ENCODE peak calls at places on chromosome 21, in eight cellular contexts. Z is ascending aorta; O is transverse colon; P is OCI-LY7; I is tibial nerve; S is heart left ventricle; B is lower leg skin; U is CD4-positive, alpha-beta memory T cell. H is an unnamed sample.

GRCh38 chr21:33514234-33514633 is 22.7 kb upstream of the DNAJC28 start:
- DNase-seq in Z (no peak), O (no peak), P (no peak), I (no peak), S (no peak), B (no peak), U (no peak), H (no peak)

GRCh38 chr21:45260191-45260795 is 27.4 kb downstream of the POFUT2 start:
- DNase-seq in Z (no peak), O (no peak), P (no peak), I (no peak), S (no peak), B (no peak), U (no peak), H (no peak)

GRCh38 chr21:28436286-28436932 is 556.3 kb downstream of the LTN1 start:
- DNase-seq in Z (no peak), O (no peak), P (no peak), I (no peak), S (no peak), B (no peak), U (no peak), H (no peak)

GRCh38 chr21:30257773-30258172 is 25.0 kb downstream of the KRTAP24-1 start:
- DNase-seq in Z (no peak), O (no peak), P (peak; percentile 13), I (peak; percentile 21), S (no peak), B (no peak), U (no peak), H (no peak)

GRCh38 chr21:39633770-39634181 is 21.0 kb downstream of the B3GALT5 start:
- DNase-seq in Z (no peak), O (no peak), P (no peak), I (no peak), S (no peak), B (no peak), U (no peak), H (no peak)

GRCh38 chr21:28099296-28099695 is 893.4 kb downstream of the LTN1 start:
- DNase-seq in Z (no peak), O (no peak), P (no peak), I (no peak), S (peak; percentile 47), B (no peak), U (no peak), H (no peak)

GRCh38 chr21:33388188-33388587 is 15.0 kb upstream of the IFNGR2 start:
- DNase-seq in Z (no peak), O (no peak), P (no peak), I (no peak), S (no peak), B (no peak), U (no peak), H (no peak)

GRCh38 chr21:38077504-38077903 is 161.2 kb upstream of the KCNJ6 start:
- DNase-seq in Z (no peak), O (no peak), P (no peak), I (no peak), S (no peak), B (no peak), U (no peak), H (no peak)

GRCh38 chr21:39182484-39183271 is 573 bp downstream of the PSMG1 start:
- DNase-seq in Z (peak; percentile 68), O (peak; percentile 23), P (no peak), I (no peak), S (no peak), B (peak; percentile 23), U (no peak), H (no peak)

GRCh38 chr21:36422279-36423098 is 37.3 kb downstream of the CHAF1B start:
- DNase-seq in Z (no peak), O (peak; percentile 63), P (peak; percentile 53), I (peak; percentile 20), S (no peak), B (no peak), U (no peak), H (no peak)

DNA sequence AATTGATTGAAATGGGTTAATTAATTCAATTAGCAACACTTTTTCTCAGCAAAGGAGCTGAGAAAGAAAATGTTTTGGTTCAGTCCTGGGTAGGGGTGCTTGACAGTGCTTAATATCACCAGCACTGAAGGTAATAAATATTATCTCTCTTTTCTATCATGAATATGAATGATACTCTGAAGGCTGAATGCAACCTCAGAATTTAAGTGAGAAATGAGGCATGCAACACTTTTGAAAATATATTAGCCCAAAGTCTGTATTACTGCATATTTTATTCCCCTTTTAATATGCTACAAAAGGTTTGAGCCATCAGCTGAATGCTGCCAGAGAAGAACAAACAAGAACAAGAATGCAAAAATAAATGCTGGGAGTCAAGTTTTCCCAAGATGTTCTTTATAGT is 52.0 kb upstream of the SAMSN1 start:
- DNase-seq in Z (no peak), O (no peak), P (no peak), I (no peak), S (no peak), B (no peak), U (no peak), H (no peak)
- H3K4me3 ChIP-seq in Z (no peak overlapping the region), O (no peak overlapping the region), P (no peak overlapping the region), I (no peak overlapping the region), S (no peak overlapping the region), B (no peak overlapping the region), U (no peak overlapping the region), H (no peak overlapping the region)

GRCh38 chr21:17781524-17781923 is 37.6 kb downstream of the C21orf91 start:
- DNase-seq in Z (no peak), O (no peak), P (no peak), I (no peak), S (no peak), B (no peak), U (no peak), H (no peak)

GRCh38 chr21:17777321-17777720 is 41.8 kb downstream of the C21orf91 start:
- DNase-seq in Z (no peak), O (no peak), P (no peak), I (no peak), S (no peak), B (no peak), U (no peak), H (no peak)

GRCh38 chr21:17780539-17780938 is 38.6 kb downstream of the C21orf91 start:
- DNase-seq in Z (no peak), O (peak; percentile 22), P (peak; percentile 23), I (no peak), S (no peak), B (no peak), U (peak; percentile 91), H (no peak)

GRCh38 chr21:17779486-17779885 is 39.7 kb downstream of the C21orf91 start:
- DNase-seq in Z (no peak), O (no peak), P (no peak), I (no peak), S (no peak), B (no peak), U (no peak), H (no peak)

DNA sequence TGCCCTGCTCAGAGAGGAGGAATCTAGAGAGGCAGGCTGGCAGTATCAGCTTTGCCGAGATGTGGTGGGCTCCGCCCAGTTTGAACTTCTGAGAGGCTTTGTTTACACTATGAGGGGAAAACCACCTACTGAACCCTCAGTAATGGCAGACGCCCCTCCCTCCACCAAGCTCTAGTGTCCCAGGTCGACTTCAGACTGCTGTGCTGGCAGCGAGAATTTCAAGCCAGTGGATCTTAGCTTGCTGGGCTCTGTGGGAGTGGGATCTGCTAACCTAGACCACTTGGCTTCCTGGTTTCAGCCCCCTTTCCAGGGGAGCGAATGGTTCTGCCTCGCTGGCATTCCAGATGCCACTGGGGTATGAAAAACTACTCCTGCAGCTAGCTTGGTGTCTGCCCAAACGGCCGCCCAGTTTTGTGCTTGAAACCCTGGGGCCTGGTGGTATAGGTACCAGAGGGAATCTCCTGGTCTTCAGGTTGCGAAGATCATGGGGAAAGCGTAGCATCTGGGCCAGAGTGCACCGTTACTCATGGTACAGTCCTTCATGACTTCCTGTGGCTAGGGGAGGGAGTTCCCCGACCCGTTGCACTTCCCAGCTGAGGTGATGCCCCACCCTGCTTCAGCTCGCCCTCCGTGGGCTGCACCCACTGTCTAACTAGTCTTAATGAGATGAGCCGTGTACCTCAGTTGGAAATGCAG is 43.6 kb downstream of the C21orf91 start:
- DNase-seq in Z (no peak), O (peak; percentile 42), P (peak; percentile 28), I (no peak), S (no peak), B (no peak), U (peak; percentile 87), H (no peak)
- H3K4me3 ChIP-seq in Z (no peak overlapping the region), O (no peak overlapping the region), P (no peak overlapping the region), I (no peak overlapping the region), S (no peak overlapping the region), B (no peak overlapping the region), U (no peak overlapping the region), H (no peak overlapping the region)

GRCh38 chr21:23963454-23963853 is 1643.8 kb downstream of the MRPL39 start:
- DNase-seq in Z (no peak), O (no peak), P (no peak), I (no peak), S (no peak), B (no peak), U (no peak), H (no peak)

GRCh38 chr21:23968008-23968407 is 1639.3 kb downstream of the MRPL39 start:
- DNase-seq in Z (no peak), O (no peak), P (no peak), I (no peak), S (no peak), B (no peak), U (no peak), H (no peak)

DNA sequence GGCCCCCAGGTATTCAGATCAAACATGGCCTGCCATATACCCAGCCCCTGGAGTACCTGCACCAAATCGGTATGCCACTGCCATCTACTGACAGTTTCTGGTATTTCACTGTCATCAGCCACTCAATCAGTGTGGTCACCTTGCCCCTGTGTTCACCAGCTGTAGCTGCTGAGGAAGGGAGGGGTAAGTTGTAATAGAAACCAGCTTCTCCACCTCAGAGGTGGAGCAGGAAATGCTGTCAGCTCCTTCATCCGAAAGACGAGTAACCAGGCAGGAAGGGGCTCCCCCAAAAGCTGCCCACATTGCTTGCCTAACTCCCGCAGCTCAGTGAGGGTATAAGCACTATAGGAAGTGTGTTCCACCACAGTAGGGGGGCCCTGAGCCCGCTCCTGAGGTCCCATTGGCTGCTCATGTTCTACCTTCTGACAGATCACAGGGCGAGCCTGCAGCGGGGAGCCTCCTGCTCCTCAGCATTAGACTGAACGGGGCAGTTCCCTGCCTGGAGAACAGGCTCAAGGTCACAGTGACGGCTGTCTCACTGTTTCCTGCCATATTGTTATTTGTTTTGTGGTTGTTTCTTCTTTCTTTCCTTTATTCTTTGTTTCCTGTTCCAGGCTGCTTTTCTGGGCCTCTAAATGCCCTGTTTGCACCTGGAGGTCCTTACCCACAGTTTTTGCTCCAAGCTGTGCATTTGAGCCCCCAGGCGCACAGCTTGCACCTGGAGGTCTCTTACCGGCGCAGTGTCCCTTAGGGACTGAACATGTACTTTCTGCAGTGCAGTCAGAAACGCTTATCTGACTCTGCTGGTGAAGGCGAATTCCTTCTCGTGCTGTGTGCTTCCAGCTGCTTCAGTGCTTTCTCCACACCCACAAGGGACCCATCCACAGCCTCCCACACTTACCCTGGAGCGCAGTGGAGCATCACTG is 1638.3 kb downstream of the MRPL39 start:
- DNase-seq in Z (no peak), O (peak; percentile 45), P (peak; percentile 8), I (peak; percentile 61), S (no peak), B (peak; percentile 28), U (peak; percentile 82), H (no peak)
- H3K4me3 ChIP-seq in Z (no peak overlapping the region), O (no peak overlapping the region), P (no peak overlapping the region), I (no peak overlapping the region), S (no peak overlapping the region), B (no peak overlapping the region), U (no peak overlapping the region), H (no peak overlapping the region)

DNA sequence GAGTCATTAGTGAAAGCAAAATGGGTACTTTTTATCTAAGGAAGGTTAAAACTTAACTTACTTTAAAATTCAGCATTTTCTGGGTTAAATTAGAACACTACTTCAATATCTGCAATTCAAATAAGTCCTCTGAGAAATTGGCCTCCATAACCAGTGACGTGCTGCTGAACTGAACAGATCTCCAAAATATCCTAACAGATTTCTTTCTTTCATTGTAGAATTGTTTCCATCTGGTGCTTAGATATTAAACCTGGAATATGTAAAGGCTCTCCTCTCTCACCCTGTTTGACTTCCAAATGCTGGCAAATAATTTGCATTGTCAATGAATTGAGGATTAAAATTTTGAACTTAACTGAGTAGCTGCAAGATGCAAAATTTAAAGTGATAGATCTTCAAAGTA is 316.9 kb upstream of the CXADR start:
- DNase-seq in Z (no peak), O (no peak), P (no peak), I (no peak), S (no peak), B (no peak), U (no peak), H (no peak)
- H3K4me3 ChIP-seq in Z (no peak overlapping the region), O (no peak overlapping the region), P (no peak overlapping the region), I (no peak overlapping the region), S (no peak overlapping the region), B (no peak overlapping the region), U (no peak overlapping the region), H (no peak overlapping the region)